ENCODE peak calls at places on chromosomes 4 and X, in five cellular contexts. One of them, this sample, is unnamed.

GRCh38 chr4:25925486-25926201 is 11.6 kb downstream of the SMIM20 start:
- DNase-seq in adrenal gland: no peak
- DNase-seq in pancreas: no peak
- DNase-seq in AG09319: no peak
- DNase-seq in H9: peak; percentile 55
- DNase-seq in this sample: peak; percentile 59

GRCh38 chr4:649751-650310 is 24.2 kb downstream of the ATP5ME start:
- DNase-seq in adrenal gland: no peak
- DNase-seq in pancreas: no peak
- DNase-seq in AG09319: no peak
- DNase-seq in H9: no peak
- DNase-seq in this sample: no peak

GRCh38 chrX:125826080-125826479 is 340.0 kb downstream of the DCAF12L2 start:
- DNase-seq in adrenal gland: no peak
- DNase-seq in pancreas: no peak
- DNase-seq in AG09319: no peak
- DNase-seq in H9: no peak
- DNase-seq in this sample: no peak

GRCh38 chrX:153968754-153969124 is 2.9 kb downstream of the HCFC1 start:
- DNase-seq in adrenal gland: no peak
- DNase-seq in pancreas: no peak
- DNase-seq in AG09319: no peak
- DNase-seq in H9: no peak
- DNase-seq in this sample: no peak

GRCh38 chrX:100208076-100208475 is 202.0 kb downstream of the PCDH19 start:
- DNase-seq in adrenal gland: no peak
- DNase-seq in pancreas: no peak
- DNase-seq in AG09319: no peak
- DNase-seq in H9: peak; percentile 33
- DNase-seq in this sample: no peak

GRCh38 chr4:81555489-81555888 is 83.8 kb upstream of the RASGEF1B start:
- DNase-seq in adrenal gland: no peak
- DNase-seq in pancreas: no peak
- DNase-seq in AG09319: no peak
- DNase-seq in H9: no peak
- DNase-seq in this sample: no peak

GRCh38 chr4:156660470-156660869 is 311.1 kb downstream of the PDGFC start:
- DNase-seq in adrenal gland: no peak
- DNase-seq in pancreas: no peak
- DNase-seq in AG09319: no peak
- DNase-seq in H9: no peak
- DNase-seq in this sample: no peak

GRCh38 chr4:101853691-101854090 is 63.2 kb downstream of the BANK1 start:
- DNase-seq in adrenal gland: no peak
- DNase-seq in pancreas: no peak
- DNase-seq in AG09319: no peak
- DNase-seq in H9: no peak
- DNase-seq in this sample: no peak

GRCh38 chrX:150643271-150643670 is 49.9 kb upstream of the MTMR1 start:
- DNase-seq in adrenal gland: no peak
- DNase-seq in pancreas: no peak
- DNase-seq in AG09319: no peak
- DNase-seq in H9: no peak
- DNase-seq in this sample: no peak

GRCh38 chr4:106690487-106690886 is 321.9 kb upstream of the GIMD1 start:
- DNase-seq in adrenal gland: no peak
- DNase-seq in pancreas: no peak
- DNase-seq in AG09319: no peak
- DNase-seq in H9: no peak
- DNase-seq in this sample: no peak

GRCh38 chrX:71111851-71112468 is 583 bp upstream of the IL2RG start:
- DNase-seq in adrenal gland: no peak
- DNase-seq in pancreas: no peak
- DNase-seq in AG09319: no peak
- DNase-seq in H9: no peak
- DNase-seq in this sample: no peak

GRCh38 chr4:61380865-61381264 is 180.7 kb downstream of the ADGRL3 start:
- DNase-seq in adrenal gland: no peak
- DNase-seq in pancreas: no peak
- DNase-seq in AG09319: no peak
- DNase-seq in H9: no peak
- DNase-seq in this sample: no peak

GRCh38 chr4:61376301-61376700 is 176.2 kb downstream of the ADGRL3 start:
- DNase-seq in adrenal gland: no peak
- DNase-seq in pancreas: no peak
- DNase-seq in AG09319: no peak
- DNase-seq in H9: no peak
- DNase-seq in this sample: no peak

GRCh38 chr4:61374612-61374920 is 174.4 kb downstream of the ADGRL3 start:
- DNase-seq in adrenal gland: no peak
- DNase-seq in pancreas: peak; percentile 10
- DNase-seq in AG09319: no peak
- DNase-seq in H9: no peak
- DNase-seq in this sample: no peak

GRCh38 chr4:61375316-61375715 is 175.2 kb downstream of the ADGRL3 start:
- DNase-seq in adrenal gland: no peak
- DNase-seq in pancreas: no peak
- DNase-seq in AG09319: no peak
- DNase-seq in H9: no peak
- DNase-seq in this sample: no peak

DNA sequence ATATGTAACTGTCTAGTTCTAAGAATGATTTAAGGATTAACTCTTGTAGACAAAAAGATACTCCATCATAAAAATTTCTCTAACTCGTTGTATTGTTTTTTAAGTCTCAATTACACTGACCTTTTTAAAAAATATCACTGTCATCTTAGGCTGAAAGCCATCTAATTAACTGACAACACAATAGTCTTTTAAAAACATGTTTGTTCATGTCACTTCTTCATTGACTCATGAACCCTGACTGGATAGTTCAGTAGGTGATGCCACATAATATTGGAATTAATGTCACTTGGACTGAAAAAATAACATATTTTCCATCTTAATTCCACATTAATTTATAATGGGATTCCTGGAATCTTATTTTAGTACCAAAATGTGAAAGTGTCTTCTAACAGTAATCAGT is 179.3 kb downstream of the ADGRL3 start:
- DNase-seq in adrenal gland: no peak
- DNase-seq in pancreas: no peak
- DNase-seq in AG09319: no peak
- DNase-seq in H9: no peak
- DNase-seq in this sample: no peak
- TF ChIP-seq CTCF in adrenal gland: no peak
- TF ChIP-seq CTCF in pancreas: no peak
- TF ChIP-seq CTCF in AG09319: no peak
- TF ChIP-seq CTCF in H9: no peak
- TF ChIP-seq CTCF in this sample: no peak

GRCh38 chrX:20527458-20528099 is 260.9 kb upstream of the RPS6KA3 start:
- DNase-seq in adrenal gland: no peak
- DNase-seq in pancreas: no peak
- DNase-seq in AG09319: no peak
- DNase-seq in H9: no peak
- DNase-seq in this sample: no peak
- TF ChIP-seq CTCF in adrenal gland: peak; percentile 52
- TF ChIP-seq CTCF in pancreas: peak; percentile 64
- TF ChIP-seq CTCF in AG09319: peak; percentile 52
- TF ChIP-seq CTCF in H9: peak; percentile 79
- TF ChIP-seq CTCF in this sample: peak; percentile 75

DNA sequence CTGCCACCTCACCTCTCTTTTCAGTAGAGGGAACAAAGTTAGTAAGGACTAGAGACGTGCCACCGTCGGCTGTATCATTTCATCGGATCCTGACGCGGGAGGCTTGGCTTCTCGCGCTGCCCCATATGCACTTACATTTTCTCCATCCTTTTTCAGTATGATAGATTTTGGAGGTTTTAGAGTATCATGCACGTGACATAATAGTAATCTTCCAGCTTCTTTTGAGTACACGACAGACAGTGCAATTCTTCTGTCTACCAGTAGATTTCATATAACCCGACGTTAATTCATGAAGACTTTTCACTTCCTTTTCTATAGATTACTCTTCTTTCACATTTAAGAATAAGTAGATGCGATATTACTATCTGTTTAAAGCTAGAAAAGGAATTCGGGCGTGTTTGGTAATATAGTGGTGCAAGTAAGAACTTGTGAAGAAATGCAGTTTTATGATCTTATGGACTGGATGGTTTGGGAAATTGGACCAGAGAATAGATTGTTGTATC is 995 bp downstream of the CDS1 start:
- DNase-seq in adrenal gland: no peak
- DNase-seq in pancreas: no peak
- DNase-seq in AG09319: no peak
- DNase-seq in H9: no peak
- DNase-seq in this sample: no peak
- TF ChIP-seq CTCF in adrenal gland: peak; percentile 26
- TF ChIP-seq CTCF in pancreas: no peak
- TF ChIP-seq CTCF in AG09319: no peak
- TF ChIP-seq CTCF in H9: peak; percentile 7
- TF ChIP-seq CTCF in this sample: no peak

GRCh38 chrX:132592880-132593279 is 104.0 kb upstream of the MBNL3 start:
- DNase-seq in adrenal gland: peak; percentile 24
- DNase-seq in pancreas: no peak
- DNase-seq in AG09319: no peak
- DNase-seq in H9: peak; percentile 29
- DNase-seq in this sample: no peak
- TF ChIP-seq CTCF in adrenal gland: peak; percentile 53
- TF ChIP-seq CTCF in pancreas: peak; percentile 42
- TF ChIP-seq CTCF in AG09319: peak; percentile 53
- TF ChIP-seq CTCF in H9: peak; percentile 67
- TF ChIP-seq CTCF in this sample: peak; percentile 64

GRCh38 chr4:100098681-100099080 is 91.6 kb downstream of the DDIT4L start:
- DNase-seq in adrenal gland: no peak
- DNase-seq in pancreas: no peak
- DNase-seq in AG09319: no peak
- DNase-seq in H9: no peak
- DNase-seq in this sample: no peak

GRCh38 chr4:100095729-100096595 is 94.3 kb downstream of the DDIT4L start:
- DNase-seq in adrenal gland: peak; percentile 84
- DNase-seq in pancreas: peak; percentile 42
- DNase-seq in AG09319: peak; percentile 34
- DNase-seq in H9: peak; percentile 73
- DNase-seq in this sample: no peak

GRCh38 chr4:100087743-100088142 is 102.5 kb downstream of the DDIT4L start:
- DNase-seq in adrenal gland: no peak
- DNase-seq in pancreas: no peak
- DNase-seq in AG09319: peak; percentile 8
- DNase-seq in H9: no peak
- DNase-seq in this sample: no peak

GRCh38 chr4:100098011-100098545 is 92.2 kb downstream of the DDIT4L start:
- DNase-seq in adrenal gland: no peak
- DNase-seq in pancreas: no peak
- DNase-seq in AG09319: no peak
- DNase-seq in H9: no peak
- DNase-seq in this sample: peak; percentile 36

GRCh38 chr4:100093091-100093866 is 97.0 kb downstream of the DDIT4L start:
- DNase-seq in adrenal gland: peak; percentile 85
- DNase-seq in pancreas: peak; percentile 78
- DNase-seq in AG09319: peak; percentile 73
- DNase-seq in H9: peak; percentile 92
- DNase-seq in this sample: peak; percentile 75
- TF ChIP-seq CTCF in adrenal gland: peak; percentile 55
- TF ChIP-seq CTCF in pancreas: peak; percentile 86
- TF ChIP-seq CTCF in AG09319: peak; percentile 75
- TF ChIP-seq CTCF in H9: peak; percentile 89
- TF ChIP-seq CTCF in this sample: peak; percentile 72

GRCh38 chr4:88582493-88582892 is 9.8 kb upstream of the HERC3 start:
- DNase-seq in adrenal gland: no peak
- DNase-seq in pancreas: no peak
- DNase-seq in AG09319: no peak
- DNase-seq in H9: no peak
- DNase-seq in this sample: no peak
- TF ChIP-seq CTCF in adrenal gland: no peak
- TF ChIP-seq CTCF in pancreas: no peak
- TF ChIP-seq CTCF in AG09319: no peak
- TF ChIP-seq CTCF in H9: no peak
- TF ChIP-seq CTCF in this sample: no peak